ENCODE peak calls at places on chromosome 2, in seven cellular contexts. One of them, this sample, is unnamed.

GRCh38 chr2:85577386-85578242 is at the start of gene VAMP8:
- DNase-seq in adrenal gland: no peak
- DNase-seq in ovary: no peak
- DNase-seq in EL: no peak
- DNase-seq in Caco-2: peak
- DNase-seq in endothelial cell: no peak
- DNase-seq in iPS-NIHi11: peak
- DNase-seq in this sample: peak

GRCh38 chr2:120765031-120765910 is 29.6 kb downstream of the GLI2 start:
- DNase-seq in adrenal gland: peak
- DNase-seq in ovary: peak
- DNase-seq in EL: no peak
- DNase-seq in Caco-2: peak
- DNase-seq in endothelial cell: no peak
- DNase-seq in iPS-NIHi11: no peak
- DNase-seq in this sample: no peak

GRCh38 chr2:123513351-123513750 is 511.7 kb upstream of the CNTNAP5 start:
- DNase-seq in adrenal gland: no peak
- DNase-seq in ovary: no peak
- DNase-seq in EL: no peak
- DNase-seq in Caco-2: no peak
- DNase-seq in endothelial cell: no peak
- DNase-seq in iPS-NIHi11: no peak
- DNase-seq in this sample: no peak

GRCh38 chr2:36362291-36362690 is 6.7 kb downstream of the CRIM1 start:
- DNase-seq in adrenal gland: no peak
- DNase-seq in ovary: no peak
- DNase-seq in EL: peak
- DNase-seq in Caco-2: no peak
- DNase-seq in endothelial cell: no peak
- DNase-seq in iPS-NIHi11: no peak
- DNase-seq in this sample: no peak

GRCh38 chr2:50995610-50996009 is 36.3 kb downstream of the NRXN1 start:
- DNase-seq in adrenal gland: no peak
- DNase-seq in ovary: no peak
- DNase-seq in EL: peak
- DNase-seq in Caco-2: no peak
- DNase-seq in endothelial cell: no peak
- DNase-seq in iPS-NIHi11: no peak
- DNase-seq in this sample: no peak

GRCh38 chr2:84257871-84258270 is 201.2 kb downstream of the SUCLG1 start:
- DNase-seq in adrenal gland: no peak
- DNase-seq in ovary: no peak
- DNase-seq in EL: no peak
- DNase-seq in Caco-2: no peak
- DNase-seq in endothelial cell: no peak
- DNase-seq in iPS-NIHi11: peak
- DNase-seq in this sample: no peak

GRCh38 chr2:10971131-10971854 is 59.6 kb downstream of the KCNF1 start:
- DNase-seq in adrenal gland: no peak
- DNase-seq in ovary: no peak
- DNase-seq in EL: no peak
- DNase-seq in Caco-2: no peak
- DNase-seq in endothelial cell: no peak
- DNase-seq in iPS-NIHi11: no peak
- DNase-seq in this sample: no peak

GRCh38 chr2:148640767-148641166 is 3.8 kb upstream of the EPC2 start:
- DNase-seq in adrenal gland: peak
- DNase-seq in ovary: no peak
- DNase-seq in EL: peak
- DNase-seq in Caco-2: no peak
- DNase-seq in endothelial cell: no peak
- DNase-seq in iPS-NIHi11: no peak
- DNase-seq in this sample: peak

GRCh38 chr2:206647985-206648384 is 5.7 kb downstream of the FAM237A start:
- DNase-seq in adrenal gland: no peak
- DNase-seq in ovary: no peak
- DNase-seq in EL: no peak
- DNase-seq in Caco-2: no peak
- DNase-seq in endothelial cell: no peak
- DNase-seq in iPS-NIHi11: no peak
- DNase-seq in this sample: no peak

GRCh38 chr2:112706170-112706664 is 14.6 kb upstream of the NT5DC4 start:
- DNase-seq in adrenal gland: no peak
- DNase-seq in ovary: no peak
- DNase-seq in EL: peak
- DNase-seq in Caco-2: no peak
- DNase-seq in endothelial cell: no peak
- DNase-seq in iPS-NIHi11: no peak
- DNase-seq in this sample: no peak

GRCh38 chr2:195732569-195732968 is 75.5 kb downstream of the SLC39A10 start:
- DNase-seq in adrenal gland: no peak
- DNase-seq in ovary: no peak
- DNase-seq in EL: no peak
- DNase-seq in Caco-2: no peak
- DNase-seq in endothelial cell: no peak
- DNase-seq in iPS-NIHi11: no peak
- DNase-seq in this sample: no peak